ENCODE peak calls at places on chromosomes 12 and 14, in five cellular contexts. G is ascending aorta, C is left lung, J is thoracic aorta, M is OCI-LY7. R is an unnamed sample.

GRCh38 chr12:53219956-53220856 is 11.8 kb downstream of the RARG start:
- DNase-seq in M (peak; percentile 83), C (peak; percentile 90), G (peak; percentile 82), J (no peak), R (no peak)

GRCh38 chr14:99261916-99262787 is 9.8 kb downstream of the BCL11B start:
- DNase-seq in G (peak; percentile 74), J (no peak), C (no peak), M (no peak), R (peak; percentile 44)

GRCh38 chr12:115000038-115000437 is 316.1 kb upstream of the TBX3 start:
- DNase-seq in C (no peak), G (no peak), J (no peak), M (peak; percentile 94), R (no peak)

GRCh38 chr12:14614704-14615121 is 47.0 kb upstream of the PLBD1 start:
- DNase-seq in C (no peak), J (no peak), M (peak; percentile 90), G (no peak), R (no peak)

GRCh38 chr12:120474092-120474960 is 4.8 kb upstream of the SRSF9 start:
- DNase-seq in J (no peak), M (no peak), G (peak; percentile 68), C (no peak), R (peak; percentile 10)

GRCh38 chr12:120126635-120127005 is 10.1 kb upstream of the RAB35 start:
- DNase-seq in J (no peak), C (no peak), G (peak; percentile 73), M (no peak), R (peak; percentile 75)

GRCh38 chr12:3938042-3938544 is 64.9 kb upstream of the PARP11 start:
- DNase-seq in G (no peak), C (no peak), J (no peak), M (no peak), R (no peak)

GRCh38 chr12:1474059-1474537 is 120.3 kb downstream of the FBXL14 start:
- DNase-seq in G (peak; percentile 77), J (peak; percentile 36), C (no peak), M (no peak), R (no peak)

GRCh38 chr12:2960432-2960956 is 1.3 kb downstream of the TEAD4 start:
- DNase-seq in M (no peak), G (no peak), J (no peak), C (no peak), R (no peak)

GRCh38 chr14:78631551-78631950 is 461.4 kb downstream of the NRXN3 start:
- DNase-seq in C (no peak), G (no peak), M (no peak), J (no peak), R (no peak)

GRCh38 chr14:98966465-98967162 is 305.4 kb downstream of the BCL11B start:
- DNase-seq in M (no peak), C (no peak), J (no peak), G (no peak), R (no peak)

GRCh38 chr12:124636138-124636968 is 68.9 kb upstream of the NCOR2 start:
- DNase-seq in M (no peak), C (no peak), G (no peak), J (no peak), R (peak; percentile 47)

GRCh38 chr12:6533653-6534157 is 612 bp upstream of the GAPDH start:
- DNase-seq in M (peak; percentile 94), C (peak; percentile 89), J (no peak), G (peak; percentile 82), R (peak; percentile 90)

GRCh38 chr12:65170245-65170881 is 980 bp downstream of the LEMD3 start:
- DNase-seq in M (peak; percentile 59), J (peak; percentile 20), C (peak; percentile 93), G (peak; percentile 78), R (peak; percentile 46)

GRCh38 chr12:107369006-107369405 is 275.7 kb upstream of the CRY1 start:
- DNase-seq in G (no peak), M (no peak), C (no peak), J (no peak), R (no peak)
- H3K4me1 ChIP-seq in G (no peaks in the 10 kb centered on the region), M (peaks cover 12% of the 10 kb centered on the region), C (peaks cover 22% of the 10 kb centered on the region), J (no peaks in the 10 kb centered on the region), R (no peaks in the 10 kb centered on the region)

GRCh38 chr14:106522990-106523389 is 996.6 kb downstream of the TMEM121 start:
- DNase-seq in M (no peak), J (no peak), C (no peak), G (no peak), R (no peak)

GRCh38 chr14:106513302-106513701 is 986.9 kb downstream of the TMEM121 start:
- DNase-seq in J (no peak), C (no peak), G (no peak), M (no peak), R (no peak)

GRCh38 chr14:106518054-106518943 is 991.9 kb downstream of the TMEM121 start:
- DNase-seq in C (peak; percentile 63), M (peak; percentile 14), J (no peak), G (no peak), R (no peak)
- TF ChIP-seq CTCF in C (peak; percentile 21), M (peak; percentile 42), J (no peak), G (no peak), R (no peak)

GRCh38 chr12:15708396-15709070 is 80.7 kb downstream of the EPS8 start:
- DNase-seq in M (no peak), G (no peak), J (no peak), C (no peak), R (no peak)

GRCh38 chr12:15712160-15712559 is 77.0 kb downstream of the EPS8 start:
- DNase-seq in M (no peak), J (no peak), G (no peak), C (no peak), R (no peak)

GRCh38 chr12:15709524-15709923 is 79.7 kb downstream of the EPS8 start:
- DNase-seq in M (no peak), C (no peak), J (no peak), G (no peak), R (no peak)

GRCh38 chr12:15712823-15713663 is 76.1 kb downstream of the EPS8 start:
- DNase-seq in J (no peak), M (no peak), G (no peak), C (no peak), R (no peak)

GRCh38 chr12:15710860-15711510 is 78.2 kb downstream of the EPS8 start:
- DNase-seq in G (no peak), J (no peak), M (no peak), C (no peak), R (no peak)
- H3K27ac ChIP-seq in G (peak overlapping the region; percentile 49), J (no peak overlapping the region), M (no peak overlapping the region), C (peak overlapping the region; percentile 49), R (peak overlapping the region; percentile 47)

GRCh38 chr14:105503296-105503640 is 12.2 kb downstream of the TEDC1 start:
- DNase-seq in C (no peak), G (no peak), M (no peak), J (no peak), R (no peak)

GRCh38 chr14:105502446-105503295 is 11.6 kb downstream of the TEDC1 start:
- DNase-seq in C (peak; percentile 64), G (no peak), M (no peak), J (no peak), R (no peak)

GRCh38 chr14:105507247-105507646 is 16.2 kb downstream of the TEDC1 start:
- DNase-seq in C (peak; percentile 49), J (no peak), M (no peak), G (no peak), R (no peak)

GRCh38 chr14:105503918-105504692 is 13.1 kb downstream of the TEDC1 start:
- DNase-seq in M (no peak), J (no peak), C (peak; percentile 80), G (no peak), R (no peak)

GRCh38 chr14:105505101-105505500 is 14.1 kb downstream of the TEDC1 start:
- DNase-seq in M (no peak), J (no peak), C (peak; percentile 70), G (no peak), R (peak; percentile 33)
- H3K4me1 ChIP-seq in M (no peaks in the 10 kb centered on the region), J (no peaks in the 10 kb centered on the region), C (no peaks in the 10 kb centered on the region), G (no peaks in the 10 kb centered on the region), R (no peaks in the 10 kb centered on the region)

GRCh38 chr12:54415223-54415929 is 3.7 kb downstream of the ITGA5 start:
- DNase-seq in J (no peak), C (no peak), G (no peak), M (no peak), R (peak; percentile 5)
- TF ChIP-seq CTCF in J (no peak), C (no peak), G (no peak), M (peak; percentile 12), R (no peak)